ENCODE peak calls at places on chromosomes 11 and 22, in eight cellular contexts. One of them, this sample, is unnamed.

GRCh38 chr11:23359297-23359696 is 499.0 kb upstream of the CCDC179 start:
- DNase-seq in activated CD4-positive, alpha-beta memory T cell treated with anti-CD3 and anti-CD28 coated beads for 36 hours: no peak
- DNase-seq in CD4-positive, CD25-positive, alpha-beta regulatory T cell: no peak
- DNase-seq in NCI-H345: no peak
- DNase-seq in amygdala: no peak
- DNase-seq in cardiac fibroblast: peak
- DNase-seq in amniotic stem cell: peak
- DNase-seq in sciatic nerve: no peak
- DNase-seq in this sample: no peak

GRCh38 chr22:30893434-30894370 is 74.9 kb downstream of the MORC2 start:
- DNase-seq in amygdala: no peak
- DNase-seq in NCI-H345: no peak
- DNase-seq in amniotic stem cell: no peak
- DNase-seq in cardiac fibroblast: no peak
- DNase-seq in activated CD4-positive, alpha-beta memory T cell treated with anti-CD3 and anti-CD28 coated beads for 36 hours: no peak
- DNase-seq in sciatic nerve: no peak
- DNase-seq in CD4-positive, CD25-positive, alpha-beta regulatory T cell: no peak
- DNase-seq in this sample: peak

GRCh38 chr11:39965701-39966100 is 1493.8 kb downstream of the LRRC4C start:
- DNase-seq in sciatic nerve: no peak
- DNase-seq in amygdala: no peak
- DNase-seq in cardiac fibroblast: no peak
- DNase-seq in activated CD4-positive, alpha-beta memory T cell treated with anti-CD3 and anti-CD28 coated beads for 36 hours: no peak
- DNase-seq in amniotic stem cell: no peak
- DNase-seq in CD4-positive, CD25-positive, alpha-beta regulatory T cell: no peak
- DNase-seq in NCI-H345: no peak
- DNase-seq in this sample: no peak

GRCh38 chr22:19823191-19823590 is 31.5 kb downstream of the GNB1L start:
- DNase-seq in sciatic nerve: peak
- DNase-seq in amygdala: no peak
- DNase-seq in NCI-H345: no peak
- DNase-seq in activated CD4-positive, alpha-beta memory T cell treated with anti-CD3 and anti-CD28 coated beads for 36 hours: no peak
- DNase-seq in cardiac fibroblast: no peak
- DNase-seq in CD4-positive, CD25-positive, alpha-beta regulatory T cell: no peak
- DNase-seq in amniotic stem cell: no peak
- DNase-seq in this sample: peak

GRCh38 chr11:70126494-70126893 is 48.4 kb downstream of the ANO1 start:
- DNase-seq in activated CD4-positive, alpha-beta memory T cell treated with anti-CD3 and anti-CD28 coated beads for 36 hours: no peak
- DNase-seq in cardiac fibroblast: no peak
- DNase-seq in CD4-positive, CD25-positive, alpha-beta regulatory T cell: no peak
- DNase-seq in NCI-H345: no peak
- DNase-seq in sciatic nerve: no peak
- DNase-seq in amniotic stem cell: no peak
- DNase-seq in amygdala: no peak
- DNase-seq in this sample: no peak

GRCh38 chr11:44371706-44372105 is 61.8 kb upstream of the ALX4 start:
- DNase-seq in activated CD4-positive, alpha-beta memory T cell treated with anti-CD3 and anti-CD28 coated beads for 36 hours: no peak
- DNase-seq in CD4-positive, CD25-positive, alpha-beta regulatory T cell: no peak
- DNase-seq in amniotic stem cell: no peak
- DNase-seq in cardiac fibroblast: no peak
- DNase-seq in amygdala: no peak
- DNase-seq in NCI-H345: no peak
- DNase-seq in sciatic nerve: peak
- DNase-seq in this sample: no peak

GRCh38 chr11:86228967-86229330 is 15.6 kb upstream of the EED start:
- DNase-seq in amniotic stem cell: no peak
- DNase-seq in sciatic nerve: no peak
- DNase-seq in CD4-positive, CD25-positive, alpha-beta regulatory T cell: no peak
- DNase-seq in activated CD4-positive, alpha-beta memory T cell treated with anti-CD3 and anti-CD28 coated beads for 36 hours: peak
- DNase-seq in cardiac fibroblast: no peak
- DNase-seq in amygdala: no peak
- DNase-seq in NCI-H345: no peak
- DNase-seq in this sample: no peak

GRCh38 chr11:131118247-131118646 is 202.0 kb upstream of the SNX19 start:
- DNase-seq in amniotic stem cell: no peak
- DNase-seq in NCI-H345: no peak
- DNase-seq in activated CD4-positive, alpha-beta memory T cell treated with anti-CD3 and anti-CD28 coated beads for 36 hours: no peak
- DNase-seq in CD4-positive, CD25-positive, alpha-beta regulatory T cell: no peak
- DNase-seq in amygdala: no peak
- DNase-seq in cardiac fibroblast: no peak
- DNase-seq in sciatic nerve: no peak
- DNase-seq in this sample: no peak

GRCh38 chr11:67268036-67268683 is 1.9 kb downstream of the GRK2 start:
- DNase-seq in CD4-positive, CD25-positive, alpha-beta regulatory T cell: peak
- DNase-seq in sciatic nerve: peak
- DNase-seq in activated CD4-positive, alpha-beta memory T cell treated with anti-CD3 and anti-CD28 coated beads for 36 hours: peak
- DNase-seq in NCI-H345: no peak
- DNase-seq in cardiac fibroblast: no peak
- DNase-seq in amniotic stem cell: no peak
- DNase-seq in amygdala: no peak
- DNase-seq in this sample: no peak

GRCh38 chr11:121533556-121534050 is 80.8 kb upstream of the SORL1-AS1 start:
- DNase-seq in activated CD4-positive, alpha-beta memory T cell treated with anti-CD3 and anti-CD28 coated beads for 36 hours: no peak
- DNase-seq in cardiac fibroblast: no peak
- DNase-seq in sciatic nerve: no peak
- DNase-seq in amygdala: no peak
- DNase-seq in amniotic stem cell: no peak
- DNase-seq in CD4-positive, CD25-positive, alpha-beta regulatory T cell: no peak
- DNase-seq in NCI-H345: no peak
- DNase-seq in this sample: no peak

GRCh38 chr11:13291794-13292193 is 14.2 kb downstream of the BMAL1 start:
- DNase-seq in cardiac fibroblast: peak
- DNase-seq in activated CD4-positive, alpha-beta memory T cell treated with anti-CD3 and anti-CD28 coated beads for 36 hours: no peak
- DNase-seq in sciatic nerve: no peak
- DNase-seq in NCI-H345: no peak
- DNase-seq in amniotic stem cell: no peak
- DNase-seq in amygdala: no peak
- DNase-seq in CD4-positive, CD25-positive, alpha-beta regulatory T cell: no peak
- DNase-seq in this sample: no peak

GRCh38 chr22:39183991-39184585 is 31.6 kb upstream of the CBX7 start:
- DNase-seq in NCI-H345: no peak
- DNase-seq in cardiac fibroblast: peak
- DNase-seq in amniotic stem cell: no peak
- DNase-seq in sciatic nerve: peak
- DNase-seq in activated CD4-positive, alpha-beta memory T cell treated with anti-CD3 and anti-CD28 coated beads for 36 hours: no peak
- DNase-seq in amygdala: no peak
- DNase-seq in CD4-positive, CD25-positive, alpha-beta regulatory T cell: no peak
- DNase-seq in this sample: no peak

This sample was measured in stomach.